ENCODE peak calls at places on chromosomes 13 and 19, in four cellular contexts. F, O, V and A are unnamed samples.

GRCh38 chr19:2167896-2168618 is 4.3 kb downstream of the DOT1L start:
- DNase-seq in F (no peak), O (peak), V (no peak), A (peak)

GRCh38 chr19:3192228-3192635 is 6.5 kb downstream of the NCLN start:
- DNase-seq in F (no peak), O (no peak), V (no peak), A (no peak)

GRCh38 chr13:51844862-51845573 is at the start of gene TMEM272:
- DNase-seq in F (peak), O (peak), V (no peak), A (peak)

GRCh38 chr13:111594606-111595005 is 274.2 kb downstream of the TEX29 start:
- DNase-seq in F (no peak), O (no peak), V (no peak), A (no peak)

GRCh38 chr13:28679628-28680027 is 20.7 kb downstream of the POMP start:
- DNase-seq in F (no peak), O (no peak), V (no peak), A (peak)

GRCh38 chr19:8610041-8610927 is at the start of gene ADAMTS10:
- DNase-seq in F (no peak), O (peak), V (no peak), A (no peak)

GRCh38 chr19:10726268-10726667 is 8.4 kb downstream of the DNM2 start:
- DNase-seq in F (no peak), O (no peak), V (no peak), A (no peak)

GRCh38 chr13:24618219-24618955 is 61.8 kb upstream of the ATP12A start:
- DNase-seq in F (no peak), O (no peak), V (no peak), A (no peak)

GRCh38 chr13:21504379-21504778 is 45.3 kb upstream of the ZDHHC20 start:
- DNase-seq in F (no peak), O (no peak), V (no peak), A (no peak)

GRCh38 chr13:33262069-33262487 is 23.5 kb downstream of the STARD13 start:
- DNase-seq in F (peak), O (no peak), V (no peak), A (peak)

GRCh38 chr13:90683711-90684131 is 663.8 kb upstream of the MIR17HG start:
- DNase-seq in F (no peak), O (no peak), V (no peak), A (no peak)

GRCh38 chr19:5058456-5059190 is 89.7 kb downstream of the KDM4B start:
- DNase-seq in F (no peak), O (peak), V (no peak), A (no peak)

GRCh38 chr13:51714663-51715168 is 89.2 kb downstream of the DHRS12 start:
- DNase-seq in F (no peak), O (peak), V (no peak), A (peak)

GRCh38 chr13:53238241-53238640 is 209.6 kb downstream of the OLFM4 start:
- DNase-seq in F (no peak), O (no peak), V (no peak), A (no peak)

GRCh38 chr19:55536366-55536765 is 567 bp downstream of the SBK2 start:
- DNase-seq in F (no peak), O (no peak), V (no peak), A (no peak)

GRCh38 chr13:101382086-101382485 is 34.2 kb downstream of the NALCN start:
- DNase-seq in F (no peak), O (peak), V (no peak), A (no peak)

GRCh38 chr19:41328157-41328817 is 18.3 kb downstream of the CCDC97 start:
- DNase-seq in F (no peak), O (no peak), V (no peak), A (no peak)

GRCh38 chr13:51946163-51946669 is 65.0 kb downstream of the ATP7B start:
- DNase-seq in F (no peak), O (no peak), V (no peak), A (no peak)

GRCh38 chr13:31038834-31039552 is 106.5 kb downstream of the TEX26 start:
- DNase-seq in F (no peak), O (peak), V (no peak), A (peak)

GRCh38 chr19:15260939-15261338 is 28.7 kb upstream of the EPHX3 start:
- DNase-seq in F (no peak), O (no peak), V (no peak), A (no peak)

GRCh38 chr19:45768644-45769053 is 403 bp downstream of the SIX5 start:
- DNase-seq in F (peak), O (peak), V (no peak), A (peak)

GRCh38 chr19:2051771-2052704 is 994 bp upstream of the MKNK2 start:
- DNase-seq in F (no peak), O (peak), V (no peak), A (no peak)

GRCh38 chr13:23615677-23616076 is 45.5 kb downstream of the TNFRSF19 start:
- DNase-seq in F (no peak), O (no peak), V (no peak), A (peak)

GRCh38 chr19:45769821-45770191 is 754 bp upstream of the SIX5 start:
- DNase-seq in F (peak), O (no peak), V (no peak), A (peak)

GRCh38 chr19:39582891-39583625 is 19.3 kb upstream of the LGALS13 start:
- DNase-seq in F (no peak), O (no peak), V (no peak), A (no peak)

GRCh38 chr19:31220540-31220939 is 128.7 kb downstream of the TSHZ3 start:
- DNase-seq in F (no peak), O (peak), V (no peak), A (peak)

GRCh38 chr19:10719466-10719961 is 1.6 kb downstream of the DNM2 start:
- DNase-seq in F (no peak), O (no peak), V (no peak), A (no peak)

GRCh38 chr19:12425501-12426274 is 15.1 kb downstream of the ZNF443 start:
- DNase-seq in F (no peak), O (no peak), V (no peak), A (no peak)

GRCh38 chr19:46697142-46697960 is 19.6 kb downstream of the PRKD2 start:
- DNase-seq in F (peak), O (peak), V (peak), A (no peak)

GRCh38 chr13:44116562-44117315 is 237.0 kb downstream of the LACC1 start:
- DNase-seq in F (no peak), O (peak), V (no peak), A (no peak)

GRCh38 chr19:21128901-21129698 is 12.7 kb upstream of the ZNF431 start:
- DNase-seq in F (no peak), O (no peak), V (no peak), A (no peak)

GRCh38 chr19:4807188-4807587 is 15.7 kb downstream of the FEM1A start:
- DNase-seq in F (no peak), O (no peak), V (no peak), A (no peak)

GRCh38 chr19:22708983-22709382 is 74.9 kb downstream of the ZNF492 start:
- DNase-seq in F (no peak), O (no peak), V (no peak), A (no peak)

GRCh38 chr13:32314968-32315254 is 252 bp downstream of the ZAR1L start:
- DNase-seq in F (no peak), O (peak), V (no peak), A (peak)